ENCODE peak calls at places on chromosomes 16 and 17, in four cellular contexts. One of them, this sample, is unnamed.

GRCh38 chr17:7001562-7001961 is 5.7 kb downstream of the ALOX12 start:
- DNase-seq in nucleus accumbens: no peak
- DNase-seq in HCT116: no peak
- DNase-seq in mesothelial cell of epicardium: no peak
- DNase-seq in this sample: no peak

GRCh38 chr16:85289760-85290625 is 177.7 kb upstream of the CIBAR2 start:
- DNase-seq in mesothelial cell of epicardium: no peak
- DNase-seq in HCT116: no peak
- DNase-seq in nucleus accumbens: no peak
- DNase-seq in this sample: no peak

GRCh38 chr16:57166951-57167350 is 18.9 kb downstream of the PSME3IP1 start:
- DNase-seq in HCT116: no peak
- DNase-seq in mesothelial cell of epicardium: no peak
- DNase-seq in nucleus accumbens: no peak
- DNase-seq in this sample: no peak

GRCh38 chr16:28166394-28167208 is 45.2 kb downstream of the XPO6 start:
- DNase-seq in HCT116: peak; percentile 13
- DNase-seq in nucleus accumbens: no peak
- DNase-seq in mesothelial cell of epicardium: no peak
- DNase-seq in this sample: peak; percentile 36

GRCh38 chr17:81470944-81471803 is 41.4 kb downstream of the ACTG1 start:
- DNase-seq in mesothelial cell of epicardium: no peak
- DNase-seq in nucleus accumbens: no peak
- DNase-seq in HCT116: no peak
- DNase-seq in this sample: no peak

GRCh38 chr17:77779711-77780539 is 178.6 kb upstream of the TNRC6C start:
- DNase-seq in mesothelial cell of epicardium: no peak
- DNase-seq in nucleus accumbens: no peak
- DNase-seq in HCT116: no peak
- DNase-seq in this sample: no peak

GRCh38 chr17:59668816-59669215 is 38.4 kb downstream of the PTRH2 start:
- DNase-seq in mesothelial cell of epicardium: no peak
- DNase-seq in HCT116: peak; percentile 49
- DNase-seq in nucleus accumbens: no peak
- DNase-seq in this sample: peak; percentile 74

GRCh38 chr17:49003557-49004511 is 6.6 kb downstream of the IGF2BP1 start:
- DNase-seq in HCT116: no peak
- DNase-seq in mesothelial cell of epicardium: peak; percentile 61
- DNase-seq in nucleus accumbens: no peak
- DNase-seq in this sample: no peak

GRCh38 chr17:66614469-66614868 is 220.4 kb upstream of the CACNG5 start:
- DNase-seq in mesothelial cell of epicardium: no peak
- DNase-seq in HCT116: no peak
- DNase-seq in nucleus accumbens: no peak
- DNase-seq in this sample: no peak

GRCh38 chr17:4733073-4733531 is 1.9 kb downstream of the MED11 start:
- DNase-seq in mesothelial cell of epicardium: no peak
- DNase-seq in nucleus accumbens: no peak
- DNase-seq in HCT116: no peak
- DNase-seq in this sample: no peak

GRCh38 chr16:89604764-89605163 is 8.7 kb upstream of the DPEP1 start:
- DNase-seq in HCT116: no peak
- DNase-seq in mesothelial cell of epicardium: no peak
- DNase-seq in nucleus accumbens: no peak
- DNase-seq in this sample: no peak

This sample was measured in keratinocyte.